ENCODE peak calls at places on chromosomes 11 and 22, in four cellular contexts. J, Q, P and O are unnamed samples.
A peak's percentile ranks its signal among the peaks of the same experiment; 100 is the strongest.

GRCh38 chr11:26834601-26835000 is 112.7 kb upstream of the SLC5A12 start:
- DNase-seq in J (no peak), Q (no peak), P (no peak), O (no peak)

GRCh38 chr11:124602193-124602592 is 9.0 kb upstream of the PANX3 start:
- DNase-seq in J (no peak), Q (no peak), P (no peak), O (no peak)

GRCh38 chr22:39289445-39290247 is 29.8 kb downstream of the RPL3 start:
- DNase-seq in J (no peak), Q (peak; percentile 32), P (no peak), O (no peak)

GRCh38 chr11:9265211-9266131 is at the start of gene DENND5A:
- DNase-seq in J (peak; percentile 78), Q (peak; percentile 91), P (peak; percentile 61), O (peak; percentile 88)

GRCh38 chr22:21106000-21106399 is 60.3 kb downstream of the LRRC74B start:
- DNase-seq in J (no peak), Q (no peak), P (no peak), O (no peak)

GRCh38 chr11:23494981-23495380 is 634.7 kb upstream of the CCDC179 start:
- DNase-seq in J (no peak), Q (no peak), P (no peak), O (no peak)

GRCh38 chr11:69400769-69401590 is 80.5 kb upstream of the LINC01488 start:
- DNase-seq in J (no peak), Q (no peak), P (no peak), O (no peak)

GRCh38 chr11:76987203-76987602 is 47.0 kb upstream of the B3GNT6 start:
- DNase-seq in J (no peak), Q (no peak), P (no peak), O (no peak)

GRCh38 chr11:78254263-78254662 is 65.5 kb downstream of the USP35 start:
- DNase-seq in J (no peak), Q (no peak), P (no peak), O (no peak)

GRCh38 chr11:48210052-48210451 is 6.6 kb upstream of the OR4B1 start:
- DNase-seq in J (no peak), Q (peak; percentile 29), P (no peak), O (no peak)

GRCh38 chr11:46216040-46216764 is 61.3 kb upstream of the CREB3L1 start:
- DNase-seq in J (no peak), Q (no peak), P (no peak), O (no peak)

GRCh38 chr11:57499413-57499982 is 16.0 kb downstream of the SLC43A1 start:
- DNase-seq in J (peak; percentile 93), Q (peak; percentile 99), P (peak; percentile 95), O (peak; percentile 98)

GRCh38 chr11:43916621-43917020 is 25.8 kb upstream of the C11orf96 start:
- DNase-seq in J (no peak), Q (no peak), P (no peak), O (no peak)

GRCh38 chr11:2891901-2892214 is 6.3 kb upstream of the CDKN1C start:
- DNase-seq in J (no peak), Q (no peak), P (no peak), O (peak; percentile 75)

GRCh38 chr11:120457996-120458395 is 53.6 kb upstream of the GRIK4 start:
- DNase-seq in J (no peak), Q (no peak), P (no peak), O (no peak)

GRCh38 chr11:117143390-117143789 is 697 bp upstream of the PAFAH1B2 start:
- DNase-seq in J (peak; percentile 57), Q (no peak), P (no peak), O (peak; percentile 50)

GRCh38 chr11:12512826-12513395 is 135.5 kb downstream of the PARVA start:
- DNase-seq in J (no peak), Q (no peak), P (no peak), O (no peak)

GRCh38 chr11:36702330-36703054 is 104.5 kb upstream of the RAG2 start:
- DNase-seq in J (peak; percentile 55), Q (peak; percentile 58), P (peak; percentile 29), O (no peak)

GRCh38 chr11:97683733-97684132 is 1293.9 kb downstream of the JRKL start:
- DNase-seq in J (no peak), Q (peak; percentile 80), P (no peak), O (no peak)

GRCh38 chr11:64246874-64247728 is at the start of gene PPP1R14B:
- DNase-seq in J (peak; percentile 85), Q (peak; percentile 95), P (peak; percentile 77), O (peak; percentile 87)

GRCh38 chr11:43376594-43376993 is 17.9 kb downstream of the TTC17 start:
- DNase-seq in J (no peak), Q (no peak), P (no peak), O (no peak)

GRCh38 chr11:73034777-73035176 is 107.3 kb downstream of the FCHSD2 start:
- DNase-seq in J (no peak), Q (no peak), P (no peak), O (no peak)

GRCh38 chr11:45984192-45984591 is 61.7 kb downstream of the LARGE2 start:
- DNase-seq in J (no peak), Q (no peak), P (no peak), O (no peak)

GRCh38 chr11:77400775-77401469 is 73.0 kb downstream of the PAK1 start:
- DNase-seq in J (no peak), Q (no peak), P (no peak), O (no peak)

GRCh38 chr22:49363526-49364230 is 464.0 kb downstream of the BRD1 start:
- DNase-seq in J (no peak), Q (no peak), P (no peak), O (no peak)

GRCh38 chr11:128616158-128616557 is 28.8 kb upstream of the ETS1 start:
- DNase-seq in J (no peak), Q (no peak), P (no peak), O (no peak)

GRCh38 chr11:24386551-24387404 is 110.1 kb upstream of the LUZP2 start:
- DNase-seq in J (no peak), Q (no peak), P (no peak), O (no peak)

GRCh38 chr11:113596658-113597057 is 109.5 kb downstream of the TMPRSS5 start:
- DNase-seq in J (no peak), Q (no peak), P (no peak), O (no peak)

GRCh38 chr22:46245515-46245914 is 4.6 kb downstream of the CDPF1 start:
- DNase-seq in J (no peak), Q (no peak), P (no peak), O (no peak)

GRCh38 chr22:35467788-35468187 is 67.8 kb downstream of the MCM5 start:
- DNase-seq in J (no peak), Q (peak; percentile 72), P (peak; percentile 40), O (peak; percentile 77)

GRCh38 chr22:41146573-41146972 is 54.2 kb downstream of the EP300 start:
- DNase-seq in J (no peak), Q (no peak), P (no peak), O (peak; percentile 22)

GRCh38 chr11:11028017-11028692 is 170.3 kb upstream of the ZBED5 start:
- DNase-seq in J (peak; percentile 30), Q (peak; percentile 85), P (peak; percentile 71), O (peak; percentile 49)

GRCh38 chr11:115709297-115709696 is 205.1 kb upstream of the CADM1 start:
- DNase-seq in J (no peak), Q (no peak), P (no peak), O (no peak)

GRCh38 chr11:119692547-119692834 is 36.5 kb downstream of the NECTIN1 start:
- DNase-seq in J (no peak), Q (no peak), P (no peak), O (no peak)

GRCh38 chr11:111743700-111744099 is 22.5 kb downstream of the PPP2R1B start:
- DNase-seq in J (no peak), Q (no peak), P (no peak), O (no peak)

GRCh38 chr11:105862736-105863367 is 159.2 kb downstream of the MSANTD4 start:
- DNase-seq in J (peak; percentile 49), Q (no peak), P (no peak), O (no peak)

GRCh38 chr22:31474743-31475142 is 14.9 kb downstream of the EIF4ENIF1 start:
- DNase-seq in J (no peak), Q (no peak), P (no peak), O (no peak)

GRCh38 chr22:19289475-19290161 is 1.9 kb downstream of the CLTCL1 start:
- DNase-seq in J (no peak), Q (no peak), P (no peak), O (no peak)